ENCODE peak calls at places on chromosomes 4 and X, in ten cellular contexts. U is prostate gland, P is suprapubic skin, G is uterus, T is esophagus squamous epithelium, O is sigmoid colon, Q is esophagus muscularis mucosa, C is HCT116, R is tibial nerve, K is breast epithelium. I is an unnamed sample.

GRCh38 chrX:110310896-110311295 is 7.0 kb downstream of the AMMECR1 start:
- DNase-seq in U (no peak), P (no peak), G (no peak), T (no peak), O (no peak), Q (no peak), C (no peak), R (no peak), K (no peak), I (no peak)

GRCh38 chr4:14920759-14921313 is 81.4 kb upstream of the CPEB2 start:
- DNase-seq in U (no peak), P (no peak), G (no peak), T (no peak), O (no peak), Q (no peak), C (no peak), R (no peak), K (no peak), I (no peak)

GRCh38 chr4:119207051-119207450 is 5.5 kb upstream of the USP53 start:
- DNase-seq in U (no peak), P (no peak), G (no peak), T (no peak), O (no peak), Q (no peak), C (no peak), R (no peak), K (no peak), I (no peak)

GRCh38 chrX:42967681-42968080 is 189.7 kb upstream of the PPP1R2C start:
- DNase-seq in U (no peak), P (no peak), G (no peak), T (no peak), O (no peak), Q (no peak), C (no peak), R (no peak), K (no peak), I (no peak)

GRCh38 chrX:56468441-56468840 is 95.0 kb upstream of the UBQLN2 start:
- DNase-seq in U (no peak), P (no peak), G (no peak), T (no peak), O (no peak), Q (no peak), C (no peak), R (no peak), K (no peak), I (no peak)

GRCh38 chr4:35541146-35541887 is 703.0 kb downstream of the ARAP2 start:
- DNase-seq in U (no peak), P (no peak), G (no peak), T (no peak), O (no peak), Q (no peak), C (no peak), R (no peak), K (no peak), I (no peak)

GRCh38 chr4:6269400-6269650 is 325 bp upstream of the WFS1 start:
- DNase-seq in U (no peak), P (no peak), G (no peak), T (no peak), O (no peak), Q (no peak), C (no peak), R (no peak), K (no peak), I (no peak)

GRCh38 chr4:101191302-101192098 is 155.8 kb downstream of the PPP3CA start:
- DNase-seq in U (peak), P (no peak), G (peak), T (no peak), O (peak), Q (no peak), C (no peak), R (peak), K (peak), I (peak)

GRCh38 chr4:112231779-112232713 is at the start of gene AP1AR:
- DNase-seq in U (peak), P (peak), G (peak), T (peak), O (peak), Q (peak), C (peak), R (peak), K (peak), I (peak)

GRCh38 chr4:107737470-107737869 is 17.4 kb upstream of the PAPSS1 start:
- DNase-seq in U (no peak), P (no peak), G (no peak), T (no peak), O (no peak), Q (no peak), C (no peak), R (no peak), K (no peak), I (no peak)

GRCh38 chr4:123351713-123352112 is 44.9 kb upstream of the SPRY1 start:
- DNase-seq in U (no peak), P (no peak), G (no peak), T (no peak), O (no peak), Q (no peak), C (no peak), R (no peak), K (no peak), I (no peak)

GRCh38 chrX:103250977-103251376 is 4.0 kb downstream of the TCEAL8 start:
- DNase-seq in U (peak), P (no peak), G (no peak), T (no peak), O (no peak), Q (no peak), C (no peak), R (no peak), K (no peak), I (no peak)

DNA sequence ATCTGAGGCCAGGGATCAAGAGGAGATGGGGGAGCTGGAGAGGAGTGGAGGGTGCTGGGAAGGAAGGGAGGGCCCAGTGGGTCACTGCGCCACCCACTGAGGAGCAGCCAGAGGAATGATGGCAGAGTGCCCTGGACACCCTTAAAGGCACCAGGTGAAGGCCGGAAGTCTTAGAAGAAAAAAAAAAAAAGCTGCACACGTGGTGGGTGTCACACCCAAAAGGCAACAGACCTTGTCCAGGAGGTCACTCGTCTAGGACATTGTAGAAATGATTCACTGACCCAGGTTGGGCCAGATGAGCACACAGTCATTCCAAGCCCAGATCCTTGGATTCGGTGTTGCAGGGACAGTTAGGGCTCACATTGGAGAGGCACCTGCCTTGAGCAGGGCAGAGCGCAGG is 93.5 kb upstream of the TRIM2 start:
- DNase-seq in U (no peak), P (no peak), G (no peak), T (no peak), O (no peak), Q (no peak), C (no peak), R (no peak), K (no peak), I (no peak)
- TF ChIP-seq POLR2A in U (no peak), P (no peak), G (no peak), T (no peak), O (no peak), Q (no peak), C (no peak), R (no peak), K (no peak), I (no peak)

GRCh38 chr4:143234153-143234552 is 49.4 kb downstream of the USP38 start:
- DNase-seq in U (no peak), P (no peak), G (no peak), T (no peak), O (no peak), Q (no peak), C (no peak), R (no peak), K (no peak), I (no peak)
- H3K27ac ChIP-seq in U (no peak), P (no peak), G (no peak), T (no peak), O (no peak), Q (no peak), C (no peak), R (no peak), K (no peak), I (no peak)

GRCh38 chr4:142846105-142846728 is at the start of gene INPP4B:
- DNase-seq in U (peak), P (no peak), G (peak), T (no peak), O (peak), Q (no peak), C (peak), R (peak), K (no peak), I (peak)
- TF ChIP-seq POLR2A in U (no peak), P (no peak), G (peak), T (no peak), O (no peak), Q (no peak), C (no peak), R (no peak), K (no peak), I (peak)

GRCh38 chrX:149314031-149314430 is 191.1 kb downstream of the IDS start:
- DNase-seq in U (no peak), P (no peak), G (no peak), T (no peak), O (no peak), Q (no peak), C (no peak), R (no peak), K (no peak), I (no peak)
- H3K27ac ChIP-seq in U (no peak), P (no peak), G (peak), T (no peak), O (peak), Q (peak), C (no peak), R (peak), K (no peak), I (no peak)

I was measured in transverse colon.